ENCODE peak calls at places on chromosome 1, in seven cellular contexts. H, N, E, Q, R, W and F are unnamed samples.
A peak's percentile ranks its signal among the peaks of the same experiment; 100 is the strongest.

GRCh38 chr1:245000872-245001188 is 136.5 kb upstream of the HNRNPU start:
- DNase-seq in E (no peak), W (no peak), R (no peak), N (no peak), Q (no peak), H (no peak), F (no peak)

GRCh38 chr1:45789601-45790000 is 13.8 kb upstream of the MAST2 start:
- DNase-seq in W (no peak), Q (no peak), H (no peak), R (no peak), E (no peak), N (no peak), F (no peak)

GRCh38 chr1:218259800-218260199 is 25.3 kb upstream of the RRP15 start:
- DNase-seq in Q (peak; percentile 18), N (no peak), H (no peak), R (no peak), E (no peak), W (no peak), F (no peak)

GRCh38 chr1:211680752-211681327 is 5.4 kb upstream of the NEK2 start:
- DNase-seq in E (peak; percentile 79), H (no peak), R (peak; percentile 78), W (peak; percentile 81), N (peak; percentile 86), Q (peak; percentile 96), F (peak; percentile 15)

GRCh38 chr1:57464756-57465155 is 40.9 kb upstream of the DAB1 start:
- DNase-seq in W (no peak), R (no peak), Q (peak; percentile 5), H (no peak), N (no peak), E (no peak), F (no peak)

GRCh38 chr1:33696311-33696710 is 167.6 kb upstream of the HMGB4 start:
- DNase-seq in Q (no peak), H (no peak), N (no peak), R (no peak), E (no peak), W (no peak), F (no peak)

GRCh38 chr1:185483647-185484450 is 166.8 kb upstream of the IVNS1ABP start:
- DNase-seq in W (no peak), Q (peak; percentile 75), H (no peak), N (no peak), R (no peak), E (peak; percentile 93), F (peak; percentile 34)

GRCh38 chr1:3125546-3126368 is 56.8 kb downstream of the PRDM16 start:
- DNase-seq in Q (no peak), E (no peak), H (no peak), W (no peak), N (no peak), R (no peak), F (no peak)

GRCh38 chr1:152458384-152459185 is 44.5 kb upstream of the CRNN start:
- DNase-seq in N (no peak), H (no peak), W (peak; percentile 72), E (peak; percentile 50), Q (peak; percentile 87), R (peak; percentile 61), F (peak; percentile 34)

DNA sequence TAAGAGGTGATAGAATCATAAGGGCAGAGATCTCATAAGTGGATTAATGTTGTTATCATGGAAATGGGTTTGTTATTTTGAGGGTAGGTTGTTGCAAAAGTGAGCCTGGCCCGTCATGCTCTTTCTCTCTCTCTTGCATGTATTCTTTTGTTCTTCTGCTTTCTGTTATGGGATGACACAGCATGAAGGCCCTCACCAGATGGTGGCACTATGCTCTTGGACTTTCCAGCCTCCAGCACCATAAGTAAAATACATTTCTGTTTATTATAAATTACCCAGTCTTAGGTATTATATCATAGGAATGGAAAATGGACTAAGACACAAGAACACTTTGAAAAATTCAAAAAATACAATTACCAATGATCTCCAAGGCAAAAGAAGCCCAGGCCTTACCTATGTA is 676.1 kb downstream of the PTPRU start:
- DNase-seq in W (no peak), R (no peak), N (no peak), E (peak; percentile 12), Q (peak; percentile 59), H (no peak), F (no peak)
- TF ChIP-seq CTCF in W (no peak), R (peak; percentile 35), N (no peak), E (peak; percentile 48), Q (peak; percentile 63), H (peak; percentile 74), F (no peak)

GRCh38 chr1:182631058-182631677 is 27.0 kb upstream of the RGS16 start:
- DNase-seq in N (no peak), Q (no peak), H (no peak), W (no peak), E (no peak), R (no peak), F (no peak)

GRCh38 chr1:182629674-182630073 is 25.5 kb upstream of the RGS16 start:
- DNase-seq in H (no peak), N (no peak), Q (no peak), R (no peak), E (no peak), W (no peak), F (no peak)

GRCh38 chr1:182631954-182632353 is 27.8 kb upstream of the RGS16 start:
- DNase-seq in Q (no peak), E (no peak), R (no peak), H (no peak), N (no peak), W (no peak), F (no peak)

GRCh38 chr1:182628657-182629056 is 24.5 kb upstream of the RGS16 start:
- DNase-seq in H (no peak), R (no peak), N (no peak), W (no peak), E (no peak), Q (no peak), F (no peak)

DNA sequence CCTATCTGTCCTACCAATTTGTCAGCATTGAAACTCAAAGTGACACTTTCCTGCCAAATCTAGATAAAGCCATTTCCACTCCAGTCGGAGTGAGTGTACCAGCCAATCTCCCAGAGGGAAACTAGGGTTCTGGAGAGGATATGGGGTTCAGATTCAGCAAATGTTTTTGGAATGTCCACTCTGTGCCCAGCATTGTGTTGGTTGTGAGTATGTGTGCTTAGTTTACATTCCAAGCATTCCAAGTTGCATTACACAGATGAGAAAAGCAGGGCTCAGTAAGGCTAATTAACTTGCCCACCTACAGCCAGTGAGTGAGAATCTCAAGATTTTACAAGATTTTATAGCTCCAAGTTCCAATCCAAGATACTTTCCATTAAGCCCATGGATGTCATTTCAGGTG is 26.4 kb upstream of the RGS16 start:
- DNase-seq in H (no peak), R (no peak), Q (no peak), W (no peak), N (no peak), E (no peak), F (no peak)
- TF ChIP-seq CTCF in H (no peak), R (no peak), Q (no peak), W (no peak), N (no peak), E (no peak), F (no peak)

GRCh38 chr1:236024655-236025054 is 40.2 kb downstream of the NID1 start:
- DNase-seq in E (no peak), N (no peak), R (no peak), Q (no peak), H (no peak), W (no peak), F (no peak)

GRCh38 chr1:236018885-236019453 is 45.9 kb downstream of the NID1 start:
- DNase-seq in H (no peak), E (peak; percentile 89), R (no peak), W (peak; percentile 93), N (no peak), Q (peak; percentile 84), F (peak; percentile 89)

GRCh38 chr1:236023926-236024565 is 40.8 kb downstream of the NID1 start:
- DNase-seq in Q (no peak), H (no peak), N (no peak), E (no peak), W (no peak), R (no peak), F (no peak)

GRCh38 chr1:236020359-236021000 is 44.4 kb downstream of the NID1 start:
- DNase-seq in E (peak; percentile 51), N (no peak), W (no peak), H (no peak), Q (peak; percentile 56), R (no peak), F (peak; percentile 64)

DNA sequence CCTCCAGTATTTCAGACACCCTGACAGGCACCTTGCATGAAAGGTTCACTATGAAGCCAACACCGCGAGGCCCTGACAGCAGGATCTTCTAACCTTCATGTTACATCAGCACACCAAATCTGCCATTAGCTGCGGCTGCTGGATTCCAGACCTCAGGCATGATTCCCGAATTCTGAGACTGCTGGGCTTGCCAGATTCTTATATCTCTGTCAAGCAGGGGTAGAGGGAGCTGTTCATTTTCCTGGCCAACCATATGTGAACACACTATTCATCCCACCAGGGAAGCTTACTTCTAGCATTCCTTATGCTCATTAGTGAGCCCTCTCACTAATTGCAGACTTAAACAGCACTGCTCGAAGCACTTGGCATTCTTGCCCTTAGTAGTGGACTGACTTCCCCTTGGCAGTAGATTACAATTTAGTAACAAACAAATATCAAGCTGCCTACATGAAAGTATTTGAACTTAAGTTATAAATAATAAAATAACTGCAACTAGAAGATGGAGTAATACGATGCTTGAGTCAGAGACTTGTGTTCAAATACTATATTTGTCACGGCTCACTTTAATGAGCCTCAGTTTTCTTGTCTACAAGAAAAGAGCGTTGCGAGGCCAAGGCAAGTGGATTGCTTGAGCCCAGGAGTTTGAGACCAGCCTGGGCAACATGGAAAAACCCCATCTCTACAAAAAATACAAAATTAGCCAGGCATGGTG is 43.3 kb downstream of the NID1 start:
- DNase-seq in Q (peak; percentile 28), W (no peak), R (no peak), E (no peak), H (no peak), N (no peak), F (no peak)
- TF ChIP-seq CTCF in Q (no peak), W (no peak), R (no peak), E (no peak), H (no peak), N (no peak), F (no peak)

GRCh38 chr1:99529002-99529401 is 116.9 kb upstream of the PALMD start:
- DNase-seq in H (no peak), R (no peak), N (no peak), E (no peak), W (no peak), Q (no peak), F (no peak)

GRCh38 chr1:99527545-99527944 is 118.4 kb upstream of the PALMD start:
- DNase-seq in N (no peak), W (no peak), E (no peak), H (no peak), Q (no peak), R (no peak), F (no peak)

GRCh38 chr1:99531578-99532570 is 114.0 kb upstream of the PALMD start:
- DNase-seq in H (no peak), Q (no peak), N (no peak), W (no peak), R (no peak), E (no peak), F (no peak)

GRCh38 chr1:99525313-99525712 is 120.6 kb upstream of the PALMD start:
- DNase-seq in N (no peak), Q (no peak), E (no peak), R (no peak), H (no peak), W (no peak), F (no peak)

DNA sequence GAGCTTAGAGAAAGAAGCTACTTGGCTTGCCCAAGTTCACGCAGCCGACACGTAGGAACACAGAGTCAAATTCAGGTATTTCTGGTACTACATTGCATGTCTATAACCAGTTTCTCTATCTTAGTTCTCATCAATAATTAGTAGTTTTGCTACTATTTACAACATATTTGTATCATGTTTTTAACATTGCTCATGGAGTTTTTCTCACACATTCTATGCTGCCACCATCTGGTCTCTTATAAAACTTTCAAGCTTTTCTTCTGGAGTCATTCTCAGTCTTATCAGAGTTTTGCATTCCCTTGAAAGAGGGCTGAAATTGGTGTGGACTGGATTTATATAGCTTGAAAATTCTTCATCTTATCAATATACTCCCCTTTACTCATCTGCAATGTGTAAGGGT is 118.8 kb upstream of the PALMD start:
- DNase-seq in Q (peak; percentile 60), N (no peak), R (no peak), E (no peak), H (no peak), W (no peak), F (no peak)
- TF ChIP-seq CTCF in Q (peak; percentile 53), N (no peak), R (peak; percentile 11), E (peak; percentile 20), H (peak; percentile 46), W (peak; percentile 19), F (no peak)